ENCODE peak calls at places on chromosome 15, in four cellular contexts. One of them, this sample, is unnamed.

GRCh38 chr15:40064231-40064894 is 25.4 kb upstream of the SRP14 start:
- DNase-seq in LoVo: no peak
- DNase-seq in CD4-positive, alpha-beta memory T cell: no peak
- DNase-seq in A172: peak
- DNase-seq in this sample: no peak

GRCh38 chr15:69699096-69699495 is 246.5 kb downstream of the RPLP1 start:
- DNase-seq in LoVo: no peak
- DNase-seq in CD4-positive, alpha-beta memory T cell: no peak
- DNase-seq in A172: no peak
- DNase-seq in this sample: no peak

GRCh38 chr15:101528108-101528916 is 38.8 kb upstream of the PCSK6 start:
- DNase-seq in LoVo: peak
- DNase-seq in CD4-positive, alpha-beta memory T cell: no peak
- DNase-seq in A172: no peak
- DNase-seq in this sample: no peak

GRCh38 chr15:52217186-52217585 is 26.0 kb upstream of the GNB5 start:
- DNase-seq in LoVo: no peak
- DNase-seq in CD4-positive, alpha-beta memory T cell: no peak
- DNase-seq in A172: no peak
- DNase-seq in this sample: no peak

GRCh38 chr15:45340429-45340828 is 37.9 kb downstream of the GATM start:
- DNase-seq in LoVo: no peak
- DNase-seq in CD4-positive, alpha-beta memory T cell: no peak
- DNase-seq in A172: no peak
- DNase-seq in this sample: no peak

GRCh38 chr15:32838820-32839219 is 121.0 kb downstream of the GREM1 start:
- DNase-seq in LoVo: no peak
- DNase-seq in CD4-positive, alpha-beta memory T cell: no peak
- DNase-seq in A172: peak
- DNase-seq in this sample: no peak

GRCh38 chr15:85019815-85020590 is 38.3 kb downstream of the PDE8A start:
- DNase-seq in LoVo: no peak
- DNase-seq in CD4-positive, alpha-beta memory T cell: no peak
- DNase-seq in A172: no peak
- DNase-seq in this sample: no peak

GRCh38 chr15:85381850-85382751 is 1.7 kb downstream of the AKAP13 start:
- DNase-seq in LoVo: no peak
- DNase-seq in CD4-positive, alpha-beta memory T cell: no peak
- DNase-seq in A172: no peak
- DNase-seq in this sample: no peak

GRCh38 chr15:62981071-62981470 is 61.5 kb upstream of the TPM1 start:
- DNase-seq in LoVo: no peak
- DNase-seq in CD4-positive, alpha-beta memory T cell: no peak
- DNase-seq in A172: no peak
- DNase-seq in this sample: no peak

GRCh38 chr15:96361309-96362000 is 31.0 kb downstream of the NR2F2 start:
- DNase-seq in LoVo: no peak
- DNase-seq in CD4-positive, alpha-beta memory T cell: no peak
- DNase-seq in A172: no peak
- DNase-seq in this sample: peak

GRCh38 chr15:64883997-64884511 is 27.6 kb upstream of the ANKDD1A start:
- DNase-seq in LoVo: no peak
- DNase-seq in CD4-positive, alpha-beta memory T cell: peak
- DNase-seq in A172: peak
- DNase-seq in this sample: no peak

GRCh38 chr15:76206325-76206976 is 104.8 kb downstream of the ETFA start:
- DNase-seq in LoVo: no peak
- DNase-seq in CD4-positive, alpha-beta memory T cell: no peak
- DNase-seq in A172: peak
- DNase-seq in this sample: no peak

GRCh38 chr15:90031231-90031791 is 30.2 kb downstream of the ZNF710 start:
- DNase-seq in LoVo: no peak
- DNase-seq in CD4-positive, alpha-beta memory T cell: no peak
- DNase-seq in A172: peak
- DNase-seq in this sample: no peak

GRCh38 chr15:95319242-95319641 is 1011.3 kb upstream of the NR2F2 start:
- DNase-seq in LoVo: no peak
- DNase-seq in CD4-positive, alpha-beta memory T cell: no peak
- DNase-seq in A172: no peak
- DNase-seq in this sample: no peak

GRCh38 chr15:90046846-90047481 is 45.8 kb downstream of the ZNF710 start:
- DNase-seq in LoVo: no peak
- DNase-seq in CD4-positive, alpha-beta memory T cell: peak
- DNase-seq in A172: no peak
- DNase-seq in this sample: no peak

GRCh38 chr15:91630090-91630489 is 223.4 kb upstream of the SLCO3A1 start:
- DNase-seq in LoVo: no peak
- DNase-seq in CD4-positive, alpha-beta memory T cell: no peak
- DNase-seq in A172: no peak
- DNase-seq in this sample: no peak

GRCh38 chr15:69952210-69952555 is 145.5 kb downstream of the TLE3 start:
- DNase-seq in LoVo: no peak
- DNase-seq in CD4-positive, alpha-beta memory T cell: no peak
- DNase-seq in A172: no peak
- DNase-seq in this sample: no peak

GRCh38 chr15:75693501-75694240 is 19.0 kb downstream of the CSPG4 start:
- DNase-seq in LoVo: no peak
- DNase-seq in CD4-positive, alpha-beta memory T cell: no peak
- DNase-seq in A172: peak
- DNase-seq in this sample: peak

GRCh38 chr15:87528873-87529272 is 727.7 kb downstream of the NTRK3 start:
- DNase-seq in LoVo: no peak
- DNase-seq in CD4-positive, alpha-beta memory T cell: no peak
- DNase-seq in A172: peak
- DNase-seq in this sample: no peak

GRCh38 chr15:52651868-52652267 is 27.3 kb downstream of the ATOSA start:
- DNase-seq in LoVo: peak
- DNase-seq in CD4-positive, alpha-beta memory T cell: peak
- DNase-seq in A172: peak
- DNase-seq in this sample: peak

GRCh38 chr15:89419370-89419984 is 76.9 kb downstream of the RHCG start:
- DNase-seq in LoVo: peak
- DNase-seq in CD4-positive, alpha-beta memory T cell: no peak
- DNase-seq in A172: peak
- DNase-seq in this sample: no peak

GRCh38 chr15:98177950-98178848 is 217.7 kb downstream of the ARRDC4 start:
- DNase-seq in LoVo: peak
- DNase-seq in CD4-positive, alpha-beta memory T cell: no peak
- DNase-seq in A172: peak
- DNase-seq in this sample: peak

GRCh38 chr15:66505430-66505811 is 295 bp downstream of the ZWILCH start:
- DNase-seq in LoVo: no peak
- DNase-seq in CD4-positive, alpha-beta memory T cell: no peak
- DNase-seq in A172: no peak
- DNase-seq in this sample: no peak

GRCh38 chr15:40336129-40337122 is 4.3 kb downstream of the CCDC9B start:
- DNase-seq in LoVo: no peak
- DNase-seq in CD4-positive, alpha-beta memory T cell: no peak
- DNase-seq in A172: no peak
- DNase-seq in this sample: no peak

GRCh38 chr15:70100495-70101331 is 3.0 kb upstream of the TLE3 start:
- DNase-seq in LoVo: peak
- DNase-seq in CD4-positive, alpha-beta memory T cell: peak
- DNase-seq in A172: no peak
- DNase-seq in this sample: no peak

GRCh38 chr15:38005949-38006800 is 71.7 kb downstream of the TMCO5A start:
- DNase-seq in LoVo: no peak
- DNase-seq in CD4-positive, alpha-beta memory T cell: no peak
- DNase-seq in A172: no peak
- DNase-seq in this sample: no peak

GRCh38 chr15:90099072-90099867 is 3.0 kb downstream of the IDH2 start:
- DNase-seq in LoVo: no peak
- DNase-seq in CD4-positive, alpha-beta memory T cell: peak
- DNase-seq in A172: no peak
- DNase-seq in this sample: no peak

GRCh38 chr15:63991706-63992105 is 54.6 kb downstream of the DAPK2 start:
- DNase-seq in LoVo: no peak
- DNase-seq in CD4-positive, alpha-beta memory T cell: no peak
- DNase-seq in A172: no peak
- DNase-seq in this sample: no peak

GRCh38 chr15:85494035-85494793 is 113.8 kb downstream of the AKAP13 start:
- DNase-seq in LoVo: peak
- DNase-seq in CD4-positive, alpha-beta memory T cell: peak
- DNase-seq in A172: peak
- DNase-seq in this sample: no peak

GRCh38 chr15:27527490-27528067 is 556.6 kb downstream of the GABRG3 start:
- DNase-seq in LoVo: no peak
- DNase-seq in CD4-positive, alpha-beta memory T cell: no peak
- DNase-seq in A172: peak
- DNase-seq in this sample: no peak

GRCh38 chr15:48456126-48456525 is 124.9 kb downstream of the DUT start:
- DNase-seq in LoVo: no peak
- DNase-seq in CD4-positive, alpha-beta memory T cell: no peak
- DNase-seq in A172: no peak
- DNase-seq in this sample: no peak

GRCh38 chr15:75230524-75231371 is 27.4 kb upstream of the GOLGA6C start:
- DNase-seq in LoVo: no peak
- DNase-seq in CD4-positive, alpha-beta memory T cell: no peak
- DNase-seq in A172: no peak
- DNase-seq in this sample: no peak

This sample was measured in NCI-H524 treated with DMSO at 0.1 percent for 48 hours.